ENCODE peak calls at places on chromosome 10, in five cellular contexts. A is myocyte, Q is GF-D8, L is ELF-1, V is B cell. J is an unnamed sample.

GRCh38 chr10:44966129-44966815 is 6.7 kb downstream of the RASSF4 start:
- DNase-seq in A (peak), Q (no peak), L (no peak), V (no peak), J (no peak)

GRCh38 chr10:33441561-33441960 is 107.1 kb upstream of the NRP1 start:
- DNase-seq in A (peak), Q (no peak), L (peak), V (no peak), J (no peak)

GRCh38 chr10:29731760-29732159 is 97.0 kb upstream of the SVIL start:
- DNase-seq in A (no peak), Q (no peak), L (peak), V (no peak), J (no peak)

GRCh38 chr10:53403688-53404087 is 631.1 kb upstream of the MBL2 start:
- DNase-seq in A (peak), Q (no peak), L (no peak), V (no peak), J (no peak)

GRCh38 chr10:21508987-21509334 is 16.5 kb downstream of the SKIDA1 start:
- DNase-seq in A (no peak), Q (no peak), L (peak), V (no peak), J (no peak)

GRCh38 chr10:44383749-44384600 is 922 bp downstream of the CXCL12 start:
- DNase-seq in A (peak), Q (no peak), L (peak), V (no peak), J (peak)

GRCh38 chr10:128928231-128928836 is 538.7 kb upstream of the MGMT start:
- DNase-seq in A (no peak), Q (no peak), L (no peak), V (no peak), J (no peak)

GRCh38 chr10:79081353-79082034 is 12.7 kb downstream of the ZMIZ1 start:
- DNase-seq in A (peak), Q (no peak), L (peak), V (no peak), J (no peak)

GRCh38 chr10:67943917-67944316 is 59.5 kb downstream of the SIRT1 start:
- DNase-seq in A (no peak), Q (no peak), L (peak), V (no peak), J (peak)

GRCh38 chr10:110932505-110933180 is 13.2 kb downstream of the SHOC2 start:
- DNase-seq in A (no peak), Q (no peak), L (no peak), V (no peak), J (no peak)

GRCh38 chr10:80861882-80862281 is 324.2 kb downstream of the SH2D4B start:
- DNase-seq in A (no peak), Q (no peak), L (no peak), V (no peak), J (no peak)